ENCODE peak calls at places on chromosomes 2 and 18, in seven cellular contexts. L is putamen; O is GM18507; R is adrenal gland; H is stimulated activated naive B cell treated with anti-CD40 and anti-IgM and Interleukin-4, amounts not matched to agents 10 μg/mL and 1 μg/mL and 100 μg/mL, for 72 hours; Y is retina; X is A549. C is an unnamed sample.

GRCh38 chr2:64352292-64352691 is 101.7 kb upstream of the LGALSL start:
- DNase-seq in L (no peak), O (no peak), R (no peak), H (no peak), Y (no peak), X (no peak), C (no peak)

GRCh38 chr18:10274327-10274726 is 180.1 kb upstream of the APCDD1 start:
- DNase-seq in L (no peak), O (no peak), R (no peak), H (no peak), Y (no peak), X (no peak), C (no peak)

GRCh38 chr2:189338119-189338518 is 103.2 kb upstream of the WDR75 start:
- DNase-seq in L (no peak), O (no peak), R (no peak), H (no peak), Y (no peak), X (no peak), C (no peak)

GRCh38 chr2:44964704-44965343 is 23.3 kb downstream of the SIX3 start:
- DNase-seq in L (no peak), O (no peak), R (no peak), H (no peak), Y (peak; percentile 84), X (no peak), C (no peak)

GRCh38 chr2:224449212-224450147 is 47.6 kb upstream of the FAM124B start:
- DNase-seq in L (no peak), O (no peak), R (peak; percentile 12), H (no peak), Y (peak; percentile 14), X (peak; percentile 38), C (no peak)

GRCh38 chr2:27350106-27350693 is 6.4 kb downstream of the GTF3C2 start:
- DNase-seq in L (no peak), O (no peak), R (no peak), H (no peak), Y (no peak), X (no peak), C (no peak)

GRCh38 chr2:72031346-72032115 is 116.1 kb downstream of the CYP26B1 start:
- DNase-seq in L (no peak), O (no peak), R (no peak), H (no peak), Y (no peak), X (no peak), C (no peak)

GRCh38 chr2:37847792-37848191 is 77.3 kb upstream of the RMDN2 start:
- DNase-seq in L (no peak), O (no peak), R (no peak), H (no peak), Y (no peak), X (no peak), C (no peak)

GRCh38 chr2:67974564-67975430 is 88.0 kb downstream of the C1D start:
- DNase-seq in L (peak; percentile 70), O (no peak), R (peak; percentile 45), H (no peak), Y (no peak), X (no peak), C (no peak)

GRCh38 chr2:192345287-192345686 is 150.6 kb upstream of the TMEFF2 start:
- DNase-seq in L (no peak), O (no peak), R (no peak), H (no peak), Y (no peak), X (no peak), C (no peak)

GRCh38 chr2:163553601-163554000 is 182.2 kb downstream of the FIGN start:
- DNase-seq in L (no peak), O (no peak), R (no peak), H (no peak), Y (no peak), X (no peak), C (no peak)

GRCh38 chr2:178241852-178242551 is 47.7 kb downstream of the OSBPL6 start:
- DNase-seq in L (peak; percentile 80), O (no peak), R (peak; percentile 62), H (no peak), Y (no peak), X (peak; percentile 69), C (no peak)

GRCh38 chr2:240520974-240521350 is 36.8 kb downstream of the ANKMY1 start:
- DNase-seq in L (no peak), O (no peak), R (no peak), H (no peak), Y (no peak), X (no peak), C (no peak)

GRCh38 chr2:71665168-71666093 is 212.1 kb downstream of the DYSF start:
- DNase-seq in L (no peak), O (no peak), R (peak; percentile 13), H (no peak), Y (no peak), X (no peak), C (no peak)

GRCh38 chr2:156436477-156437085 is 402 bp downstream of the GPD2 start:
- DNase-seq in L (peak; percentile 28), O (no peak), R (peak; percentile 9), H (no peak), Y (no peak), X (no peak), C (no peak)

GRCh38 chr2:241211276-241211675 is 22.8 kb downstream of the ANO7 start:
- DNase-seq in L (no peak), O (no peak), R (no peak), H (no peak), Y (no peak), X (no peak), C (no peak)

GRCh38 chr2:119823734-119824334 is 64.1 kb downstream of the PTPN4 start:
- DNase-seq in L (peak; percentile 28), O (no peak), R (peak; percentile 41), H (no peak), Y (no peak), X (peak; percentile 31), C (no peak)

GRCh38 chr18:39871976-39872375 is 2083.1 kb upstream of the PIK3C3 start:
- DNase-seq in L (no peak), O (no peak), R (no peak), H (no peak), Y (no peak), X (no peak), C (no peak)

GRCh38 chr2:69943841-69944604 is 17.4 kb downstream of the ASPRV1 start:
- DNase-seq in L (no peak), O (no peak), R (no peak), H (no peak), Y (no peak), X (no peak), C (no peak)

GRCh38 chr2:14720739-14721138 is 88.2 kb downstream of the LRATD1 start:
- DNase-seq in L (no peak), O (no peak), R (no peak), H (no peak), Y (no peak), X (no peak), C (no peak)

GRCh38 chr2:43133708-43134570 is 92.5 kb downstream of the ZFP36L2 start:
- DNase-seq in L (peak; percentile 49), O (no peak), R (peak; percentile 40), H (peak; percentile 66), Y (no peak), X (no peak), C (no peak)

C was measured in iPS DF 19.7.